ENCODE peak calls at places on chromosomes 4 and X, in seven cellular contexts. G is nephron progenitor cell, X is glutamatergic neuron, B is bronchial epithelial cell, P is HFF-Myc, Q is neural crest cell, C is PC-3. M is an unnamed sample.

GRCh38 chr4:74682567-74683359 is 111.6 kb downstream of the BTC start:
- DNase-seq in G (no peak), P (peak; percentile 83), X (no peak), C (peak; percentile 92), B (peak; percentile 96), Q (no peak), M (no peak)

GRCh38 chr4:143386812-143387211 is 50.1 kb downstream of the GAB1 start:
- DNase-seq in X (no peak), G (no peak), Q (no peak), P (no peak), B (no peak), C (peak; percentile 27), M (no peak)

GRCh38 chr4:128288689-128289106 is 1.1 kb upstream of the PGRMC2 start:
- DNase-seq in G (no peak), B (peak; percentile 86), C (peak; percentile 26), X (no peak), P (no peak), Q (no peak), M (peak; percentile 10)

GRCh38 chrX:125507119-125507518 is 187.4 kb downstream of the TEX13C start:
- DNase-seq in Q (no peak), G (no peak), B (peak; percentile 69), X (no peak), C (peak; percentile 64), P (no peak), M (no peak)

GRCh38 chrX:20382518-20383291 is 116.0 kb upstream of the RPS6KA3 start:
- DNase-seq in C (peak; percentile 60), X (no peak), Q (no peak), G (no peak), P (no peak), B (peak; percentile 31), M (no peak)

GRCh38 chrX:78522601-78523000 is 136.5 kb downstream of the RTL3 start:
- DNase-seq in P (no peak), G (no peak), B (peak; percentile 72), C (no peak), X (no peak), Q (no peak), M (no peak)

GRCh38 chrX:22343192-22343591 is 70.5 kb downstream of the CBLL2 start:
- DNase-seq in Q (no peak), G (no peak), X (no peak), B (no peak), C (no peak), P (no peak), M (no peak)

GRCh38 chrX:54786972-54787371 is 11.1 kb downstream of the ITIH6 start:
- DNase-seq in B (peak; percentile 22), C (peak; percentile 53), G (peak; percentile 16), X (no peak), P (no peak), Q (no peak), M (no peak)

GRCh38 chrX:56794831-56795230 is 65.8 kb downstream of the NBDY start:
- DNase-seq in G (no peak), X (no peak), C (no peak), P (no peak), B (no peak), Q (no peak), M (no peak)

DNA sequence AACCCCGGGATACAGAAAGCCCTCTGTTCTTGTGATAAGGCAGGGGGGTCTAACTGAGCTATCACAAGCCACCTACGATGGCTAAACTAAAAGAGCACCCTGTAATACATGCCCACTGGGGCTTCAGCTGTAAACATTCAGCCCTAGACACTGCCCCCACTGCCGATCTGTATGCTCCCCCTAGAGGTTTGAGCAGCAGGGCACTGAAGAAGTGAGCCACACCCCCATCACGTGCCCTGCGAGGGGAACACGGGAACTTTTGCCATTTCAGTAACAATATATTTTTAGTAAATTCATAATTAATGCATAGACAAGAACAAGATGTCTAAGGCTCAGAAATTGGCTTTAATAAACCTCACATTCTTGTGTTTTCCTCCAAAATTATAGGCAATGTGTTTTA is 235.2 kb upstream of the SFRP2 start:
- DNase-seq in G (no peak), X (no peak), C (no peak), Q (no peak), P (no peak), B (no peak), M (peak; percentile 36)
- TF ChIP-seq CTCF in G (no peak), X (no peak), C (peak; percentile 34), Q (peak; percentile 41), P (peak; percentile 24), B (no peak), M (no peak)

GRCh38 chr4:69743476-69744156 is 16.8 kb downstream of the SULT1B1 start:
- DNase-seq in C (no peak), G (no peak), Q (no peak), X (no peak), B (no peak), P (no peak), M (no peak)

GRCh38 chr4:69744157-69744478 is 16.3 kb downstream of the SULT1B1 start:
- DNase-seq in P (no peak), X (no peak), B (no peak), Q (no peak), G (no peak), C (no peak), M (no peak)

GRCh38 chr4:69749771-69750170 is 10.6 kb downstream of the SULT1B1 start:
- DNase-seq in B (peak; percentile 75), X (no peak), G (no peak), Q (no peak), P (no peak), C (peak; percentile 58), M (no peak)

GRCh38 chr4:69750346-69750745 is 10.1 kb downstream of the SULT1B1 start:
- DNase-seq in Q (no peak), C (peak; percentile 60), P (no peak), B (peak; percentile 81), X (no peak), G (no peak), M (no peak)

DNA sequence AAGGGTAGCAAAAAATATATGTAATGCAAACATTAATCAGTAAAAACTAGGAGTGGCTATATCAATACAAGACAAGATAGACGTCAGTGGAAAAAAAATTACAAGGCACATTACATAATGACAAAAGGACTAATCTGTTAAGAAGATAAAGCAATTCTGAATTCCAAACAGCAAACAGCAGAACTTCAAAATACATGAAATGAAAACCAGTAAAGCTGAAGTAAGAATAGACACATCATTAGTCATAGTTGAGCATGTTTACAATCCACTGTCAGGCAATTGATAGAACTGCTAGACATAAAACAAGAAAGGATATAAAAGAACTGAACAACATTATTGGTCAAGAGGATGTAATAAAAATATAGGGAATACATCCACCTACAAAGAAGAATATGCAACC is 12.2 kb downstream of the SULT1B1 start:
- DNase-seq in C (peak; percentile 79), X (no peak), P (no peak), Q (no peak), B (peak; percentile 82), G (no peak), M (no peak)
- TF ChIP-seq CTCF in C (no peak), X (no peak), P (no peak), Q (no peak), B (no peak), G (no peak), M (no peak)

DNA sequence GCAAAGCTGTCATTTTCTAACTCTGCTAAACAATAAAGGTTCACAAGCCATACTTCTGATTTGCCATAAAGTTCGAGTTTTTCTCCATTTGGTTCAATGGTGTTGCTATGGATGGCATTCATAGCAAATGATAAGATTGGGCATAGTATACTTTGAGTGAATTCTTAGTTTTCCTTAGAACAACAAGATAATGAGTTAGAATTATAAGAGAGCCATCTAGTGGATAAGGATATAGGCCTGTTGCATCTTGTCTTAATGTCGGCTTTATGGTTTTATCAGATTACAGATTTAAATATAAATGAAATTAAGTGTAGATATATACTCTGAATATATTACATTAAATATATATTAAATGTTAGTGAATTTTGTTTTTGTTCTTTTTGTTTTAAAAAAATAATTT is 644.6 kb downstream of the IL1RAPL1 start:
- DNase-seq in X (no peak), P (no peak), Q (no peak), B (peak; percentile 2), C (peak; percentile 25), G (no peak), M (no peak)
- TF ChIP-seq CTCF in X (no peak), P (peak; percentile 4), Q (peak; percentile 56), B (no peak), C (peak; percentile 53), G (peak; percentile 40), M (no peak)

GRCh38 chrX:18390941-18391538 is 34.4 kb upstream of the CDKL5 start:
- DNase-seq in C (peak; percentile 67), P (no peak), Q (peak; percentile 67), G (peak; percentile 70), X (peak; percentile 53), B (peak; percentile 35), M (peak; percentile 50)

GRCh38 chrX:18389968-18390367 is 35.4 kb upstream of the CDKL5 start:
- DNase-seq in Q (no peak), X (no peak), B (no peak), P (no peak), C (peak; percentile 35), G (no peak), M (no peak)

DNA sequence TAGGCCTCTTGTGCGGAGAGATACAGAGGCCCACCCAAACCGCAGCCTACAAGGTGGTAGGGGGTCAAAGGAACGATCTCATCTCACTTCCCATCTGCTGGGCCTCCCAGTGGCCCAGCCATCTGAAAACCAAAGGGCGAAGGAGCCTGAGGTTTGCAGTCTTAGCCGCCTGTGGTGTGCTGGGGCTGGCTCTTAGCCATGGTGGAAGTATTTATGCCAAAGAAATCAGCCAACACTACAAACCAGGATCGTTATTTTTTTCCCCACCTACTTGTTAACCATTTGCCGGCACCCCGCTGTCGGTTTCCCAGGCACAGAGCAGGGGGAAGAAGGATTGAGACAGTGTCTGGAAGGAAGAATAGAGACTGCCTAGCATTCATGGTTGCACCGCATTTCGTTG is 30.9 kb upstream of the CDKL5 start:
- DNase-seq in B (no peak), Q (no peak), X (no peak), C (no peak), G (no peak), P (no peak), M (no peak)
- TF ChIP-seq CTCF in B (no peak), Q (no peak), X (no peak), C (no peak), G (no peak), P (no peak), M (no peak)